ENCODE peak calls at places on chromosomes 16 and 17, in seven cellular contexts. One of them, this sample, is unnamed.

GRCh38 chr17:58764373-58764772 is 8.7 kb downstream of the PPM1E start:
- DNase-seq in A172: no peak
- DNase-seq in Caco-2: no peak
- DNase-seq in iris pigment epithelial cell: no peak
- DNase-seq in RWPE1: no peak
- DNase-seq in NCI-H2227 treated with DMSO at 0.1 percent for 48 hours: no peak
- DNase-seq in T-cell: no peak
- DNase-seq in this sample: no peak

GRCh38 chr16:86242244-86243122 is 267.8 kb upstream of the FOXF1 start:
- DNase-seq in Caco-2: no peak
- DNase-seq in A172: no peak
- DNase-seq in RWPE1: no peak
- DNase-seq in T-cell: no peak
- DNase-seq in iris pigment epithelial cell: no peak
- DNase-seq in NCI-H2227 treated with DMSO at 0.1 percent for 48 hours: no peak
- DNase-seq in this sample: no peak

GRCh38 chr16:48498761-48499600 is 111.0 kb downstream of the N4BP1 start:
- DNase-seq in iris pigment epithelial cell: peak; percentile 92
- DNase-seq in A172: no peak
- DNase-seq in Caco-2: no peak
- DNase-seq in T-cell: no peak
- DNase-seq in RWPE1: peak; percentile 42
- DNase-seq in NCI-H2227 treated with DMSO at 0.1 percent for 48 hours: no peak
- DNase-seq in this sample: peak; percentile 52

GRCh38 chr16:65657556-65657955 is 535.7 kb upstream of the CDH11 start:
- DNase-seq in Caco-2: no peak
- DNase-seq in A172: no peak
- DNase-seq in T-cell: no peak
- DNase-seq in RWPE1: no peak
- DNase-seq in iris pigment epithelial cell: no peak
- DNase-seq in NCI-H2227 treated with DMSO at 0.1 percent for 48 hours: no peak
- DNase-seq in this sample: no peak

GRCh38 chr17:17713839-17714238 is 32.6 kb downstream of the RAI1 start:
- DNase-seq in RWPE1: no peak
- DNase-seq in Caco-2: no peak
- DNase-seq in T-cell: no peak
- DNase-seq in NCI-H2227 treated with DMSO at 0.1 percent for 48 hours: no peak
- DNase-seq in iris pigment epithelial cell: peak; percentile 77
- DNase-seq in A172: peak; percentile 45
- DNase-seq in this sample: no peak

GRCh38 chr16:89315791-89316581 is 98.5 kb downstream of the ZNF778 start:
- DNase-seq in iris pigment epithelial cell: peak; percentile 90
- DNase-seq in Caco-2: no peak
- DNase-seq in T-cell: peak; percentile 80
- DNase-seq in RWPE1: peak; percentile 76
- DNase-seq in A172: peak; percentile 99
- DNase-seq in NCI-H2227 treated with DMSO at 0.1 percent for 48 hours: no peak
- DNase-seq in this sample: peak; percentile 72

GRCh38 chr16:74679983-74680382 is 13.3 kb upstream of the RFWD3 start:
- DNase-seq in A172: no peak
- DNase-seq in iris pigment epithelial cell: no peak
- DNase-seq in RWPE1: no peak
- DNase-seq in T-cell: no peak
- DNase-seq in Caco-2: no peak
- DNase-seq in NCI-H2227 treated with DMSO at 0.1 percent for 48 hours: no peak
- DNase-seq in this sample: no peak

GRCh38 chr17:38815576-38816193 is 9.4 kb downstream of the CWC25 start:
- DNase-seq in iris pigment epithelial cell: peak; percentile 89
- DNase-seq in Caco-2: no peak
- DNase-seq in NCI-H2227 treated with DMSO at 0.1 percent for 48 hours: no peak
- DNase-seq in RWPE1: peak; percentile 45
- DNase-seq in T-cell: no peak
- DNase-seq in A172: peak; percentile 60
- DNase-seq in this sample: no peak

GRCh38 chr17:79019631-79020584 is 4.1 kb upstream of the C1QTNF1 start:
- DNase-seq in A172: peak; percentile 80
- DNase-seq in T-cell: no peak
- DNase-seq in NCI-H2227 treated with DMSO at 0.1 percent for 48 hours: peak; percentile 39
- DNase-seq in iris pigment epithelial cell: peak; percentile 86
- DNase-seq in Caco-2: peak; percentile 78
- DNase-seq in RWPE1: peak; percentile 68
- DNase-seq in this sample: peak; percentile 49

GRCh38 chr16:89505204-89506112 is 2.7 kb upstream of the SPG7 start:
- DNase-seq in RWPE1: peak; percentile 84
- DNase-seq in T-cell: peak; percentile 85
- DNase-seq in NCI-H2227 treated with DMSO at 0.1 percent for 48 hours: no peak
- DNase-seq in A172: peak; percentile 77
- DNase-seq in iris pigment epithelial cell: peak; percentile 89
- DNase-seq in Caco-2: peak; percentile 80
- DNase-seq in this sample: peak; percentile 89

GRCh38 chr17:68101992-68102758 is 66.6 kb downstream of the KPNA2 start:
- DNase-seq in A172: no peak
- DNase-seq in RWPE1: peak; percentile 12
- DNase-seq in iris pigment epithelial cell: no peak
- DNase-seq in Caco-2: peak; percentile 47
- DNase-seq in T-cell: peak; percentile 34
- DNase-seq in NCI-H2227 treated with DMSO at 0.1 percent for 48 hours: no peak
- DNase-seq in this sample: peak; percentile 13

GRCh38 chr16:78704421-78704820 is 605.0 kb downstream of the WWOX start:
- DNase-seq in A172: no peak
- DNase-seq in RWPE1: no peak
- DNase-seq in Caco-2: no peak
- DNase-seq in NCI-H2227 treated with DMSO at 0.1 percent for 48 hours: no peak
- DNase-seq in T-cell: no peak
- DNase-seq in iris pigment epithelial cell: no peak
- DNase-seq in this sample: no peak

GRCh38 chr17:49742256-49742655 is 21.7 kb downstream of the FAM117A start:
- DNase-seq in T-cell: no peak
- DNase-seq in RWPE1: no peak
- DNase-seq in iris pigment epithelial cell: peak; percentile 69
- DNase-seq in NCI-H2227 treated with DMSO at 0.1 percent for 48 hours: no peak
- DNase-seq in Caco-2: no peak
- DNase-seq in A172: peak; percentile 41
- DNase-seq in this sample: peak; percentile 19

GRCh38 chr17:81090361-81091133 is 55.6 kb downstream of the BAIAP2 start:
- DNase-seq in T-cell: no peak
- DNase-seq in RWPE1: peak; percentile 81
- DNase-seq in iris pigment epithelial cell: no peak
- DNase-seq in A172: peak; percentile 66
- DNase-seq in Caco-2: peak; percentile 57
- DNase-seq in NCI-H2227 treated with DMSO at 0.1 percent for 48 hours: no peak
- DNase-seq in this sample: peak; percentile 36

GRCh38 chr16:3180445-3180878 is 7.5 kb upstream of the OR1F1 start:
- DNase-seq in NCI-H2227 treated with DMSO at 0.1 percent for 48 hours: no peak
- DNase-seq in Caco-2: no peak
- DNase-seq in RWPE1: no peak
- DNase-seq in T-cell: no peak
- DNase-seq in A172: no peak
- DNase-seq in iris pigment epithelial cell: peak; percentile 63
- DNase-seq in this sample: no peak

GRCh38 chr16:87064731-87065720 is 252.2 kb downstream of the C16orf95 start:
- DNase-seq in A172: no peak
- DNase-seq in NCI-H2227 treated with DMSO at 0.1 percent for 48 hours: no peak
- DNase-seq in Caco-2: no peak
- DNase-seq in iris pigment epithelial cell: peak; percentile 47
- DNase-seq in RWPE1: no peak
- DNase-seq in T-cell: no peak
- DNase-seq in this sample: no peak

GRCh38 chr17:2138768-2139167 is 83.9 kb downstream of the HIC1 start:
- DNase-seq in A172: peak; percentile 25
- DNase-seq in iris pigment epithelial cell: peak; percentile 48
- DNase-seq in RWPE1: no peak
- DNase-seq in T-cell: no peak
- DNase-seq in Caco-2: no peak
- DNase-seq in NCI-H2227 treated with DMSO at 0.1 percent for 48 hours: no peak
- DNase-seq in this sample: peak; percentile 80

This sample was measured in PC-9.